ENCODE peak calls at places on chromosomes 16 and 17, in eight cellular contexts. P is MM.1S, B is body of pancreas, G is H1, T is cardiac fibroblast, A is GM23248, R is endodermal cell, H is bronchial epithelial cell. U is an unnamed sample.

GRCh38 chr17:81309140-81309858 is 14.2 kb upstream of the SLC38A10 start:
- DNase-seq in R (peak), T (peak), P (peak), B (peak), H (no peak), A (peak), G (no peak), U (peak)

GRCh38 chr17:43917348-43918025 is 10.2 kb upstream of the MPP2 start:
- DNase-seq in B (no peak), R (peak), G (no peak), P (peak), T (peak), H (peak), A (peak), U (peak)

GRCh38 chr16:10838611-10839270 is 20.1 kb upstream of the TVP23A start:
- DNase-seq in G (no peak), H (no peak), P (no peak), A (no peak), B (no peak), R (no peak), T (no peak), U (no peak)

GRCh38 chr17:16214190-16215001 is 938 bp downstream of the NCOR1 start:
- DNase-seq in B (no peak), G (no peak), T (peak), A (peak), R (no peak), P (no peak), H (peak), U (no peak)

GRCh38 chr17:75365931-75366275 is 39.6 kb downstream of the GRB2 start:
- DNase-seq in R (no peak), T (no peak), H (no peak), A (no peak), B (no peak), G (no peak), P (no peak), U (no peak)

GRCh38 chr17:10316986-10317834 is 55.6 kb downstream of the MYH13 start:
- DNase-seq in P (peak), H (no peak), A (peak), R (peak), T (peak), B (peak), G (no peak), U (peak)

GRCh38 chr17:10192500-10192899 is 5.9 kb downstream of the GAS7 start:
- DNase-seq in R (no peak), B (no peak), A (peak), T (no peak), H (no peak), G (no peak), P (no peak), U (no peak)

GRCh38 chr16:64590516-64590915 is 531.3 kb downstream of the CDH11 start:
- DNase-seq in B (no peak), P (no peak), T (peak), H (peak), R (no peak), G (no peak), A (peak), U (peak)

GRCh38 chr16:85552980-85553435 is 60.1 kb upstream of the GSE1 start:
- DNase-seq in G (no peak), P (no peak), T (no peak), B (no peak), H (no peak), A (no peak), R (no peak), U (no peak)

GRCh38 chr16:7518158-7518557 is 185.5 kb downstream of the RBFOX1 start:
- DNase-seq in R (no peak), G (no peak), A (no peak), P (no peak), T (no peak), B (no peak), H (no peak), U (no peak)

GRCh38 chr16:11824362-11824761 is 27.0 kb downstream of the RSL1D1 start:
- DNase-seq in T (no peak), R (no peak), H (no peak), B (peak), P (no peak), A (peak), G (no peak), U (no peak)

GRCh38 chr17:47850692-47851573 is at the start of gene SP6:
- DNase-seq in B (peak), G (no peak), P (peak), R (peak), A (peak), T (peak), H (peak), U (peak)

GRCh38 chr17:49361129-49361901 is 735 bp downstream of the ZNF652 start:
- DNase-seq in B (peak), H (peak), G (no peak), T (peak), A (peak), P (peak), R (peak), U (no peak)

GRCh38 chr16:83102336-83102735 is 475.6 kb downstream of the CDH13 start:
- DNase-seq in A (no peak), R (no peak), G (no peak), T (no peak), P (no peak), B (no peak), H (peak), U (no peak)

GRCh38 chr17:50663812-50664374 is 29.2 kb downstream of the ABCC3 start:
- DNase-seq in A (no peak), H (no peak), T (no peak), G (no peak), R (no peak), P (no peak), B (no peak), U (no peak)

GRCh38 chr16:87235810-87236515 is 81.2 kb downstream of the C16orf95 start:
- DNase-seq in R (peak), T (no peak), A (no peak), B (no peak), P (no peak), H (no peak), G (no peak), U (no peak)

GRCh38 chr16:78278047-78278446 is 178.6 kb downstream of the WWOX start:
- DNase-seq in P (no peak), T (no peak), G (no peak), B (no peak), H (no peak), R (no peak), A (no peak), U (no peak)

GRCh38 chr17:77036841-77037381 is 103.9 kb upstream of the SEC14L1 start:
- DNase-seq in P (peak), H (no peak), A (no peak), T (no peak), G (no peak), B (no peak), R (no peak), U (no peak)

GRCh38 chr17:7651959-7652658 is 1.4 kb downstream of the ATP1B2 start:
- DNase-seq in R (peak), H (no peak), T (no peak), B (no peak), A (no peak), P (no peak), G (no peak), U (no peak)

GRCh38 chr17:4220655-4221054 is 43.1 kb downstream of the ANKFY1 start:
- DNase-seq in T (peak), P (no peak), A (no peak), H (no peak), R (no peak), B (no peak), G (no peak), U (no peak)
- H3K4me3 ChIP-seq in T (no peak), P (no peak), A (no peak), H (no peak), R (no peak), B (no peak), G (no peak), U (no peak)

GRCh38 chr17:31319253-31319661 is 2.2 kb downstream of the EVI2A start:
- DNase-seq in G (no peak), H (no peak), P (peak), R (no peak), B (no peak), T (no peak), A (no peak), U (no peak)
- H3K4me3 ChIP-seq in G (no peak), H (no peak), P (peak), R (no peak), B (no peak), T (no peak), A (no peak), U (no peak)

GRCh38 chr16:27906883-27907282 is 156.6 kb downstream of the GSG1L start:
- DNase-seq in H (no peak), G (no peak), P (no peak), R (peak), A (no peak), B (no peak), T (peak), U (no peak)
- H3K4me3 ChIP-seq in H (no peak), G (no peak), P (no peak), R (no peak), A (no peak), B (no peak), T (no peak), U (no peak)

GRCh38 chr17:8940866-8941471 is 24.5 kb downstream of the PIK3R5 start:
- DNase-seq in B (no peak), G (no peak), T (no peak), P (no peak), R (no peak), A (no peak), H (no peak), U (no peak)
- H3K4me3 ChIP-seq in B (no peak), G (no peak), T (no peak), P (no peak), R (no peak), A (no peak), H (no peak), U (no peak)

GRCh38 chr17:78979780-78980623 is at the start of gene LGALS3BP:
- DNase-seq in P (no peak), B (peak), R (peak), H (peak), T (peak), G (no peak), A (peak), U (peak)

GRCh38 chr17:78977992-78978973 is 1.4 kb downstream of the LGALS3BP start:
- DNase-seq in A (no peak), R (no peak), B (no peak), P (no peak), G (no peak), H (no peak), T (no peak), U (no peak)

GRCh38 chr17:78977681-78977943 is 2.1 kb downstream of the LGALS3BP start:
- DNase-seq in G (no peak), B (no peak), A (no peak), R (no peak), P (no peak), T (no peak), H (no peak), U (no peak)

GRCh38 chr17:78974635-78975591 is 4.8 kb downstream of the LGALS3BP start:
- DNase-seq in R (peak), A (peak), H (peak), T (peak), P (no peak), B (peak), G (no peak), U (peak)

DNA sequence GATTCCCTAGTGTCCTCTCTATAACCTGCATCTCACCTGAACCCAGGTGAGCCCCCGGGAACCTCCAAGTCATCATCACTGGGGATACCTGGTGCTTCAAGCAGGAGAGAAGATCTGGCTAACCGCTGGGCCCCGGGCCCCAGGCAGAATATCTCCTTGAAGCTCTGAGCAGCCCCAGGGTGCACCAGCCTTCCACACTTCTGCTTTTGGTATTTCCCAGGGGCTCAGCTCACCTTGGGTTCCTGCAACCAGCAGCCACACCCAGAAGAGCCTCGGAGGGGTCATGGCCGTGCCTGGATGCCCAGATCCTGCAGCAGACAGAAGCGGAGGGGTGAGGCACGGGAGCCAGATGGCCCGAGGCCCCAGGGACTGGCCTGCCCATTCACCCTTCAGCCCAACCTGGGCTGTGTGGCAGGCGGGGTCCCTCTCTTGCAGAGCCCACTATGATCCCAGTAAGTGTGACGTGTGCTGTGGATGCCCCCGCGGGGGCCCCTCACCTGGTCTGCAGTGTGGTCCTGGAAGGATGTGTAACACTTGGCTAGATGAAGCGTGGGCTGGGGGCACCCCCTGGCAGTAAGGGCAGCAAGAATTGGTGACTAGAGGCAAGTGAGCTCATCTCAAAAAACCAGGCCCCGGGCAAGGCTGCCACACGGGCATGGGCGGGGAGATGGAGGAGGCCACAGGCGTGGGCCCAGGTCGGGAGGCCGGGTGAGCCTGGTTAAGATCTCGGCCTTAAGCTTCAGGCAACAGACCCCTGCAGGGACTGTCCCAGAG is 2.6 kb downstream of the LGALS3BP start:
- DNase-seq in P (no peak), B (no peak), G (no peak), T (no peak), A (no peak), H (no peak), R (no peak), U (no peak)
- H3K4me3 ChIP-seq in P (no peak), B (no peak), G (no peak), T (no peak), A (no peak), H (no peak), R (no peak), U (no peak)

GRCh38 chr16:57479043-57479421 is 7.3 kb downstream of the DOK4 start:
- DNase-seq in A (peak), G (no peak), P (no peak), B (no peak), R (peak), T (no peak), H (no peak), U (no peak)

GRCh38 chr16:57477531-57478202 is 8.6 kb downstream of the DOK4 start:
- DNase-seq in R (peak), B (no peak), P (no peak), A (no peak), H (no peak), G (no peak), T (no peak), U (no peak)

GRCh38 chr16:57480127-57480753 is 6.1 kb downstream of the DOK4 start:
- DNase-seq in G (no peak), H (no peak), R (peak), T (peak), B (peak), P (no peak), A (peak), U (peak)

GRCh38 chr16:57479422-57480126 is 6.7 kb downstream of the DOK4 start:
- DNase-seq in G (peak), T (peak), A (peak), R (peak), P (no peak), H (no peak), B (no peak), U (peak)

GRCh38 chr16:57478396-57479024 is 7.8 kb downstream of the DOK4 start:
- DNase-seq in P (no peak), G (no peak), H (no peak), A (no peak), T (no peak), B (no peak), R (peak), U (no peak)
- H3K4me3 ChIP-seq in P (no peak), G (no peak), H (no peak), A (peak), T (peak), B (no peak), R (no peak), U (peak)